ENCODE peak calls at places on chromosome 16, in five cellular contexts. J, T, P, W and X are unnamed samples.
A peak's percentile ranks its signal among the peaks of the same experiment; 100 is the strongest.

GRCh38 chr16:57305159-57305811 is 20.8 kb upstream of the PLLP start:
- DNase-seq in J (no peak), T (no peak), P (no peak), W (no peak), X (no peak)

GRCh38 chr16:20744922-20745440 is 3.4 kb upstream of the THUMPD1 start:
- DNase-seq in J (no peak), T (no peak), P (no peak), W (no peak), X (no peak)

GRCh38 chr16:61042736-61043135 is 993.5 kb downstream of the CDH8 start:
- DNase-seq in J (no peak), T (no peak), P (no peak), W (no peak), X (peak; percentile 29)

GRCh38 chr16:71630808-71631207 is 4.8 kb downstream of the MARVELD3 start:
- DNase-seq in J (no peak), T (no peak), P (no peak), W (no peak), X (no peak)

GRCh38 chr16:80004113-80004512 is 403.6 kb upstream of the MAF start:
- DNase-seq in J (no peak), T (no peak), P (no peak), W (no peak), X (no peak)

GRCh38 chr16:66844009-66844341 is 239 bp upstream of the CA7 start:
- DNase-seq in J (no peak), T (no peak), P (no peak), W (no peak), X (no peak)

GRCh38 chr16:81600275-81600674 is 155.7 kb downstream of the CMIP start:
- DNase-seq in J (no peak), T (no peak), P (peak; percentile 88), W (peak; percentile 62), X (peak; percentile 47)

GRCh38 chr16:50284131-50284911 is 18.0 kb downstream of the ADCY7 start:
- DNase-seq in J (no peak), T (no peak), P (no peak), W (no peak), X (no peak)

GRCh38 chr16:14473488-14473887 is 156.6 kb downstream of the PARN start:
- DNase-seq in J (no peak), T (no peak), P (no peak), W (no peak), X (no peak)

GRCh38 chr16:66695474-66695934 is 1.0 kb downstream of the CMTM4 start:
- DNase-seq in J (no peak), T (no peak), P (no peak), W (no peak), X (no peak)

GRCh38 chr16:69555867-69556266 is 9.9 kb upstream of the NFAT5 start:
- DNase-seq in J (no peak), T (no peak), P (no peak), W (no peak), X (no peak)

GRCh38 chr16:48165961-48166578 is 10.3 kb upstream of the ABCC12 start:
- DNase-seq in J (no peak), T (no peak), P (no peak), W (peak; percentile 17), X (no peak)

GRCh38 chr16:8569650-8570338 is 20.5 kb downstream of the TMEM114 start:
- DNase-seq in J (no peak), T (no peak), P (no peak), W (no peak), X (no peak)

GRCh38 chr16:69410285-69410990 is 14.0 kb upstream of the CYB5B start:
- DNase-seq in J (no peak), T (no peak), P (peak; percentile 87), W (peak; percentile 83), X (no peak)

GRCh38 chr16:76639685-76640289 is 362.6 kb downstream of the CNTNAP4 start:
- DNase-seq in J (no peak), T (peak; percentile 54), P (peak; percentile 0), W (peak; percentile 1), X (peak; percentile 67)

GRCh38 chr16:30957456-30958163 is at the start of gene SETD1A:
- DNase-seq in J (peak; percentile 57), T (peak; percentile 96), P (peak; percentile 96), W (peak; percentile 95), X (peak; percentile 98)

GRCh38 chr16:50313596-50314483 is 47.5 kb downstream of the ADCY7 start:
- DNase-seq in J (no peak), T (peak; percentile 41), P (peak; percentile 76), W (peak; percentile 12), X (peak; percentile 37)

GRCh38 chr16:89197633-89198416 is 2.5 kb downstream of the SLC22A31 start:
- DNase-seq in J (no peak), T (no peak), P (no peak), W (no peak), X (peak; percentile 5)

GRCh38 chr16:4713663-4714501 is 20.2 kb downstream of the ANKS3 start:
- DNase-seq in J (no peak), T (no peak), P (no peak), W (no peak), X (no peak)

GRCh38 chr16:87060026-87060986 is 256.9 kb downstream of the C16orf95 start:
- DNase-seq in J (no peak), T (no peak), P (peak; percentile 63), W (peak; percentile 73), X (no peak)

GRCh38 chr16:10957771-10958486 is 13.6 kb downstream of the CLEC16A start:
- DNase-seq in J (no peak), T (no peak), P (peak; percentile 58), W (peak; percentile 59), X (no peak)

GRCh38 chr16:4520913-4521312 is 17.7 kb downstream of the CDIP1 start:
- DNase-seq in J (no peak), T (no peak), P (no peak), W (no peak), X (no peak)

DNA sequence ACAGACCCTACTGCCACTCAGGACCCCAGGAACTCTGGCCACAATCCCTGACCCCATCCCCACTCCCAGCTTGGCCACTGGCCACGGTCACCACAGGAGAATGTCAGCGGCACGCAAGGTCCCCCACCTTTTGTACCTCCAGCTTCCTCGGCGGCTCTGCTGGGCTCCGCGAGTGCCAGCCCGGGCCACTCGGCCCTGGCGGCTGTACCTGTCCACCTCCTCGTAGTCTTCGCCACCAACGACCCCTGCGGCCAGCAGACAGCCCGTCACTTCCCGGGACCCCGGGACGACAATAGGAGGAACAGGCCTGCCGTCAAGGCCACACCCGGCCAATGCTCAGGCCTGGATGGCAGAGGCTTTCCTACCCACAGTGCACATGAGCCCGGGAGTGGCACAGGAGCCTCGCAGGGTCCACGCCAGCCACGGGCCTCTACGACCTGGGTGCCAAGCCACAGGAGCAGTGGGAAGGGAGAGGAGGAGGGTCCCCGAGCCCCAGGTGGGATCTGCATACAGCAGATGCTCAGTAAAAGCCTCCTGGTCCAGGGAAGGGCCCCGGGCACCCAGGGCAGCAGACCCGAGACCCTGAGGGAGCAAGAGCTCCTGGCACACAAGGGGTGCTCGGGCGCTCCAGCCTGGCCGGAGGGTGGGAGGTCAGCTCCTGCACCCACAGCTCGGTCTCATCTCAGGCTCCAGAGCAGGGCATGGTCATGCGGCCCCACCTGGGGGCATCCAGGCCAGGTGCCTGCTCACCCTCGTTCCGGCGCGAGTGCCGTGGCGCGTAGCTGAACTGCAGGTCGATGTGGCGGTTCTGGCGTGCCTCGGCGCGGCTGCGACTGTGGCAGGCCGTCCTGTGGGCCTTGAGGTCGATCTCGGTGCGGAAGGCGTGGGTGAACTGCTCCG is 7.9 kb downstream of the ZNF598 start:
- DNase-seq in J (no peak), T (no peak), P (no peak), W (no peak), X (no peak)
- H3K36me3 ChIP-seq in J (peaks cover 50% of the 10 kb centered on the region), T (peaks cover 24% of the 10 kb centered on the region), P (peaks cover 47% of the 10 kb centered on the region), W (peaks cover 52% of the 10 kb centered on the region), X (no peaks in the 10 kb centered on the region)

GRCh38 chr16:27399969-27400368 is 2.0 kb upstream of the IL21R start:
- DNase-seq in J (no peak), T (no peak), P (no peak), W (no peak), X (no peak)
- H3K4me2 ChIP-seq in J (peak overlapping the region; percentile 64), T (no peak overlapping the region), P (no peak overlapping the region), W (no peak overlapping the region), X (no peak overlapping the region)

GRCh38 chr16:17408296-17408695 is 62.5 kb downstream of the XYLT1 start:
- DNase-seq in J (no peak), T (no peak), P (no peak), W (no peak), X (no peak)
- H3K4me1 ChIP-seq in J (peaks cover 41% of the 10 kb centered on the region), T (peaks cover 2% of the 10 kb centered on the region), P (peaks cover 13% of the 10 kb centered on the region), W (peaks cover 15% of the 10 kb centered on the region), X (no peaks in the 10 kb centered on the region)

GRCh38 chr16:22161999-22162657 is at the start of gene SDR42E2:
- DNase-seq in J (no peak), T (peak; percentile 80), P (no peak), W (no peak), X (peak; percentile 61)

GRCh38 chr16:22162658-22163009 is 328 bp downstream of the SDR42E2 start:
- DNase-seq in J (no peak), T (no peak), P (no peak), W (no peak), X (no peak)

GRCh38 chr16:22163806-22164205 is 1.5 kb downstream of the SDR42E2 start:
- DNase-seq in J (no peak), T (no peak), P (no peak), W (no peak), X (no peak)

GRCh38 chr16:22164482-22164881 is 2.2 kb downstream of the SDR42E2 start:
- DNase-seq in J (no peak), T (no peak), P (no peak), W (no peak), X (no peak)

GRCh38 chr16:22161401-22161800 is 905 bp upstream of the SDR42E2 start:
- DNase-seq in J (no peak), T (no peak), P (no peak), W (no peak), X (no peak)
- H3K36me3 ChIP-seq in J (no peaks in the 10 kb centered on the region), T (no peaks in the 10 kb centered on the region), P (no peaks in the 10 kb centered on the region), W (no peaks in the 10 kb centered on the region), X (no peaks in the 10 kb centered on the region)

GRCh38 chr16:3065742-3066439 is 451 bp downstream of the IL32 start:
- DNase-seq in J (no peak), T (no peak), P (no peak), W (no peak), X (no peak)
- H3K4me2 ChIP-seq in J (peak overlapping the region; percentile 89), T (no peak overlapping the region), P (no peak overlapping the region), W (peak overlapping the region; percentile 53), X (peak overlapping the region; percentile 66)

GRCh38 chr16:85883813-85884212 is 15.1 kb upstream of the IRF8 start:
- DNase-seq in J (no peak), T (no peak), P (no peak), W (no peak), X (no peak)
- H3K4me1 ChIP-seq in J (peaks cover 45% of the 10 kb centered on the region), T (no peaks in the 10 kb centered on the region), P (no peaks in the 10 kb centered on the region), W (no peaks in the 10 kb centered on the region), X (no peaks in the 10 kb centered on the region)